ENCODE peak calls at places on chromosomes 16 and 17, in seven cellular contexts. G is stimulated activated CD4-positive, alpha-beta T cell treated with anti-CD3 and anti-CD28 coated beads, Interleukin-4, amount 100 ng/mL, for 48 hours; K is T-helper 2 cell; L is mammary epithelial cell; Q is KBM-7; H is RPMI7951; F is tibial nerve. S is an unnamed sample.

GRCh38 chr16:48608452-48608851 is 1.5 kb downstream of the N4BP1 start:
- DNase-seq in K (no peak), H (peak; percentile 55), L (peak; percentile 67), F (no peak), Q (no peak), G (no peak), S (no peak)

GRCh38 chr17:57516290-57517215 is 228.5 kb downstream of the CCDC182 start:
- DNase-seq in K (no peak), F (no peak), Q (no peak), G (no peak), L (no peak), H (no peak), S (no peak)

GRCh38 chr17:55248077-55248476 is 16.7 kb upstream of the HLF start:
- DNase-seq in F (no peak), G (no peak), K (no peak), Q (no peak), L (no peak), H (no peak), S (no peak)

GRCh38 chr16:3808308-3809063 is 72.0 kb downstream of the CREBBP start:
- DNase-seq in L (no peak), H (no peak), F (no peak), Q (no peak), K (no peak), G (no peak), S (no peak)

GRCh38 chr17:48954300-48954755 is 9.7 kb upstream of the SNF8 start:
- DNase-seq in K (no peak), H (peak; percentile 46), Q (peak; percentile 39), G (no peak), L (no peak), F (no peak), S (peak; percentile 40)

GRCh38 chr17:5430413-5430999 is 8.4 kb downstream of the C1QBP start:
- DNase-seq in F (no peak), L (no peak), K (no peak), G (no peak), H (no peak), Q (no peak), S (no peak)

GRCh38 chr17:45935197-45935709 is 40.9 kb downstream of the MAPT start:
- DNase-seq in G (no peak), L (no peak), K (no peak), F (no peak), H (no peak), Q (no peak), S (no peak)

GRCh38 chr17:15332338-15332737 is 9.1 kb downstream of the TEKT3 start:
- DNase-seq in Q (no peak), K (no peak), G (no peak), L (no peak), F (no peak), H (no peak), S (no peak)

GRCh38 chr16:66948034-66948821 is 12.8 kb upstream of the CES3 start:
- DNase-seq in F (no peak), K (no peak), L (peak; percentile 68), G (no peak), Q (no peak), H (no peak), S (peak; percentile 54)

GRCh38 chr17:72901098-72901497 is 191.4 kb downstream of the SLC39A11 start:
- DNase-seq in Q (no peak), K (no peak), F (no peak), G (no peak), H (no peak), L (no peak), S (no peak)

GRCh38 chr16:63289834-63290460 is 1253.7 kb upstream of the CDH8 start:
- DNase-seq in Q (peak; percentile 55), K (no peak), F (no peak), G (no peak), L (no peak), H (peak; percentile 1), S (peak; percentile 19)

GRCh38 chr17:14630025-14630424 is 329.1 kb downstream of the HS3ST3B1 start:
- DNase-seq in G (no peak), F (no peak), L (no peak), H (no peak), K (no peak), Q (no peak), S (no peak)

GRCh38 chr17:53633856-53634255 is 188.9 kb upstream of the KIF2B start:
- DNase-seq in K (no peak), H (no peak), G (no peak), L (no peak), F (no peak), Q (no peak), S (no peak)

GRCh38 chr16:56608043-56608875 is at the start of gene MT2A:
- DNase-seq in F (peak; percentile 92), Q (peak; percentile 97), K (peak; percentile 62), H (peak; percentile 98), G (peak; percentile 82), L (peak; percentile 97), S (peak; percentile 95)

GRCh38 chr17:80861892-80862291 is 129.7 kb upstream of the CHMP6 start:
- DNase-seq in Q (no peak), L (peak; percentile 98), H (no peak), G (peak; percentile 50), K (no peak), F (no peak), S (peak; percentile 70)

GRCh38 chr16:85423631-85424030 is 189.5 kb upstream of the GSE1 start:
- DNase-seq in G (no peak), F (no peak), Q (no peak), K (no peak), H (no peak), L (no peak), S (no peak)

GRCh38 chr16:90041896-90042473 is 22.7 kb upstream of the DBNDD1 start:
- DNase-seq in G (no peak), F (no peak), L (no peak), K (no peak), Q (no peak), H (no peak), S (no peak)

GRCh38 chr17:16319969-16320368 is 33.3 kb downstream of the CENPV start:
- DNase-seq in Q (no peak), G (no peak), L (no peak), H (no peak), F (no peak), K (no peak), S (no peak)

GRCh38 chr17:19897901-19898300 is 30.2 kb upstream of the ULK2 start:
- DNase-seq in H (peak; percentile 6), L (peak; percentile 61), F (no peak), G (no peak), K (no peak), Q (no peak), S (peak; percentile 72)

GRCh38 chr16:4814542-4815173 is 12.2 kb upstream of the ROGDI start:
- DNase-seq in L (no peak), F (no peak), H (no peak), G (no peak), K (no peak), Q (no peak), S (no peak)

GRCh38 chr17:45029758-45030423 is 21.5 kb downstream of the DCAKD start:
- DNase-seq in F (no peak), L (no peak), G (no peak), Q (no peak), H (no peak), K (no peak), S (no peak)

GRCh38 chr17:66667491-66668030 is 167.4 kb upstream of the CACNG5 start:
- DNase-seq in F (no peak), Q (peak; percentile 8), H (no peak), L (no peak), G (peak; percentile 35), K (no peak), S (no peak)

GRCh38 chr16:50154369-50154947 is 1.4 kb downstream of the TENT4B start:
- DNase-seq in H (peak; percentile 15), L (peak; percentile 19), F (no peak), K (no peak), Q (no peak), G (no peak), S (no peak)

GRCh38 chr16:89018605-89019158 is 41.7 kb upstream of the CBFA2T3 start:
- DNase-seq in H (peak; percentile 26), Q (no peak), G (no peak), K (no peak), F (no peak), L (no peak), S (peak; percentile 61)

GRCh38 chr16:67674851-67675578 is 8.4 kb downstream of the C16orf86 start:
- DNase-seq in K (no peak), G (no peak), Q (no peak), H (no peak), L (no peak), F (no peak), S (no peak)

GRCh38 chr17:69425978-69426377 is 11.5 kb downstream of the MAP2K6 start:
- DNase-seq in K (no peak), G (no peak), H (no peak), F (no peak), L (no peak), Q (no peak), S (no peak)

GRCh38 chr16:75908718-75909117 is 182.4 kb upstream of the CPHXL start:
- DNase-seq in F (no peak), G (no peak), H (no peak), L (no peak), K (no peak), Q (no peak), S (no peak)

GRCh38 chr17:38925263-38925995 is at the start of gene LASP1NB:
- DNase-seq in K (no peak), G (no peak), L (no peak), F (no peak), Q (no peak), H (no peak), S (peak; percentile 60)